ENCODE peak calls at places on chromosomes 11 and 22, in nine cellular contexts. One of them, this sample, is unnamed.

GRCh38 chr11:64447717-64448598 is 89.0 kb downstream of the RPS6KA4 start:
- DNase-seq in GM12892: no peak
- DNase-seq in Panc1: no peak
- DNase-seq in chondrocyte: peak
- DNase-seq in retinal pigment epithelial cell: no peak
- DNase-seq in fibroblast of mammary gland: no peak
- DNase-seq in EL: peak
- DNase-seq in hepatic stellate cell: peak
- DNase-seq in activated effector memory CD4-positive, alpha-beta T cell treated with Interleukin-2 at 50 U/mL for 16 hours: no peak
- DNase-seq in this sample: no peak

GRCh38 chr11:2798951-2799761 is 86.4 kb downstream of the CDKN1C start:
- DNase-seq in GM12892: no peak
- DNase-seq in Panc1: no peak
- DNase-seq in chondrocyte: peak
- DNase-seq in retinal pigment epithelial cell: no peak
- DNase-seq in fibroblast of mammary gland: no peak
- DNase-seq in EL: no peak
- DNase-seq in hepatic stellate cell: no peak
- DNase-seq in activated effector memory CD4-positive, alpha-beta T cell treated with Interleukin-2 at 50 U/mL for 16 hours: no peak
- DNase-seq in this sample: peak

GRCh38 chr22:23834830-23835772 is 3.7 kb downstream of the DERL3 start:
- DNase-seq in GM12892: no peak
- DNase-seq in Panc1: no peak
- DNase-seq in chondrocyte: peak
- DNase-seq in retinal pigment epithelial cell: no peak
- DNase-seq in fibroblast of mammary gland: no peak
- DNase-seq in EL: no peak
- DNase-seq in hepatic stellate cell: no peak
- DNase-seq in activated effector memory CD4-positive, alpha-beta T cell treated with Interleukin-2 at 50 U/mL for 16 hours: no peak
- DNase-seq in this sample: no peak

GRCh38 chr22:40265783-40266182 is 80.5 kb upstream of the ADSL start:
- DNase-seq in GM12892: no peak
- DNase-seq in Panc1: no peak
- DNase-seq in chondrocyte: no peak
- DNase-seq in retinal pigment epithelial cell: no peak
- DNase-seq in fibroblast of mammary gland: no peak
- DNase-seq in EL: peak
- DNase-seq in hepatic stellate cell: no peak
- DNase-seq in activated effector memory CD4-positive, alpha-beta T cell treated with Interleukin-2 at 50 U/mL for 16 hours: no peak
- DNase-seq in this sample: no peak

GRCh38 chr11:122668562-122669090 is 13.1 kb downstream of the UBASH3B start:
- DNase-seq in GM12892: no peak
- DNase-seq in Panc1: no peak
- DNase-seq in chondrocyte: no peak
- DNase-seq in retinal pigment epithelial cell: no peak
- DNase-seq in fibroblast of mammary gland: peak
- DNase-seq in EL: peak
- DNase-seq in hepatic stellate cell: peak
- DNase-seq in activated effector memory CD4-positive, alpha-beta T cell treated with Interleukin-2 at 50 U/mL for 16 hours: no peak
- DNase-seq in this sample: no peak

GRCh38 chr11:83147895-83148294 is 9.0 kb upstream of the PCF11 start:
- DNase-seq in GM12892: no peak
- DNase-seq in Panc1: no peak
- DNase-seq in chondrocyte: no peak
- DNase-seq in retinal pigment epithelial cell: no peak
- DNase-seq in fibroblast of mammary gland: peak
- DNase-seq in EL: no peak
- DNase-seq in hepatic stellate cell: no peak
- DNase-seq in activated effector memory CD4-positive, alpha-beta T cell treated with Interleukin-2 at 50 U/mL for 16 hours: no peak
- DNase-seq in this sample: no peak

GRCh38 chr11:131665344-131665968 is 295.0 kb downstream of the NTM start:
- DNase-seq in GM12892: no peak
- DNase-seq in Panc1: no peak
- DNase-seq in chondrocyte: no peak
- DNase-seq in retinal pigment epithelial cell: no peak
- DNase-seq in fibroblast of mammary gland: no peak
- DNase-seq in EL: no peak
- DNase-seq in hepatic stellate cell: no peak
- DNase-seq in activated effector memory CD4-positive, alpha-beta T cell treated with Interleukin-2 at 50 U/mL for 16 hours: no peak
- DNase-seq in this sample: no peak

GRCh38 chr22:43889366-43890253 is 2.2 kb downstream of the PNPLA5 start:
- DNase-seq in GM12892: no peak
- DNase-seq in Panc1: no peak
- DNase-seq in chondrocyte: peak
- DNase-seq in retinal pigment epithelial cell: no peak
- DNase-seq in fibroblast of mammary gland: peak
- DNase-seq in EL: peak
- DNase-seq in hepatic stellate cell: peak
- DNase-seq in activated effector memory CD4-positive, alpha-beta T cell treated with Interleukin-2 at 50 U/mL for 16 hours: no peak
- DNase-seq in this sample: no peak

GRCh38 chr22:28950567-28951411 is 67.4 kb downstream of the ZNRF3 start:
- DNase-seq in GM12892: no peak
- DNase-seq in Panc1: no peak
- DNase-seq in chondrocyte: no peak
- DNase-seq in retinal pigment epithelial cell: peak
- DNase-seq in fibroblast of mammary gland: no peak
- DNase-seq in EL: no peak
- DNase-seq in hepatic stellate cell: no peak
- DNase-seq in activated effector memory CD4-positive, alpha-beta T cell treated with Interleukin-2 at 50 U/mL for 16 hours: no peak
- DNase-seq in this sample: no peak

GRCh38 chr11:10703544-10703943 is 10.0 kb upstream of the IRAG1 start:
- DNase-seq in GM12892: no peak
- DNase-seq in Panc1: no peak
- DNase-seq in chondrocyte: no peak
- DNase-seq in retinal pigment epithelial cell: no peak
- DNase-seq in fibroblast of mammary gland: no peak
- DNase-seq in EL: no peak
- DNase-seq in hepatic stellate cell: no peak
- DNase-seq in activated effector memory CD4-positive, alpha-beta T cell treated with Interleukin-2 at 50 U/mL for 16 hours: no peak
- DNase-seq in this sample: no peak

GRCh38 chr11:131568318-131568717 is 197.9 kb downstream of the NTM start:
- DNase-seq in GM12892: no peak
- DNase-seq in Panc1: no peak
- DNase-seq in chondrocyte: no peak
- DNase-seq in retinal pigment epithelial cell: no peak
- DNase-seq in fibroblast of mammary gland: no peak
- DNase-seq in EL: no peak
- DNase-seq in hepatic stellate cell: no peak
- DNase-seq in activated effector memory CD4-positive, alpha-beta T cell treated with Interleukin-2 at 50 U/mL for 16 hours: no peak
- DNase-seq in this sample: no peak

GRCh38 chr11:65425105-65425970 is 2.7 kb downstream of the NEAT1 start:
- DNase-seq in GM12892: no peak
- DNase-seq in Panc1: no peak
- DNase-seq in chondrocyte: no peak
- DNase-seq in retinal pigment epithelial cell: no peak
- DNase-seq in fibroblast of mammary gland: peak
- DNase-seq in EL: peak
- DNase-seq in hepatic stellate cell: no peak
- DNase-seq in activated effector memory CD4-positive, alpha-beta T cell treated with Interleukin-2 at 50 U/mL for 16 hours: peak
- DNase-seq in this sample: peak

GRCh38 chr11:133950874-133951483 is 5.8 kb downstream of the IGSF9B start:
- DNase-seq in GM12892: no peak
- DNase-seq in Panc1: no peak
- DNase-seq in chondrocyte: no peak
- DNase-seq in retinal pigment epithelial cell: no peak
- DNase-seq in fibroblast of mammary gland: no peak
- DNase-seq in EL: no peak
- DNase-seq in hepatic stellate cell: no peak
- DNase-seq in activated effector memory CD4-positive, alpha-beta T cell treated with Interleukin-2 at 50 U/mL for 16 hours: no peak
- DNase-seq in this sample: no peak

GRCh38 chr22:47012589-47013365 is 250.3 kb downstream of the TBC1D22A start:
- DNase-seq in GM12892: no peak
- DNase-seq in Panc1: no peak
- DNase-seq in chondrocyte: no peak
- DNase-seq in retinal pigment epithelial cell: no peak
- DNase-seq in fibroblast of mammary gland: no peak
- DNase-seq in EL: peak
- DNase-seq in hepatic stellate cell: no peak
- DNase-seq in activated effector memory CD4-positive, alpha-beta T cell treated with Interleukin-2 at 50 U/mL for 16 hours: no peak
- DNase-seq in this sample: no peak

GRCh38 chr11:84232511-84232910 is 946.3 kb upstream of the CCDC90B start:
- DNase-seq in GM12892: no peak
- DNase-seq in Panc1: no peak
- DNase-seq in chondrocyte: no peak
- DNase-seq in retinal pigment epithelial cell: no peak
- DNase-seq in fibroblast of mammary gland: no peak
- DNase-seq in EL: no peak
- DNase-seq in hepatic stellate cell: no peak
- DNase-seq in activated effector memory CD4-positive, alpha-beta T cell treated with Interleukin-2 at 50 U/mL for 16 hours: no peak
- DNase-seq in this sample: no peak

GRCh38 chr11:35747638-35748037 is 85.1 kb downstream of the TRIM44 start:
- DNase-seq in GM12892: no peak
- DNase-seq in Panc1: no peak
- DNase-seq in chondrocyte: no peak
- DNase-seq in retinal pigment epithelial cell: no peak
- DNase-seq in fibroblast of mammary gland: no peak
- DNase-seq in EL: no peak
- DNase-seq in hepatic stellate cell: no peak
- DNase-seq in activated effector memory CD4-positive, alpha-beta T cell treated with Interleukin-2 at 50 U/mL for 16 hours: no peak
- DNase-seq in this sample: no peak

GRCh38 chr11:121577106-121577505 is 124.3 kb upstream of the SORL1-AS1 start:
- DNase-seq in GM12892: no peak
- DNase-seq in Panc1: no peak
- DNase-seq in chondrocyte: no peak
- DNase-seq in retinal pigment epithelial cell: no peak
- DNase-seq in fibroblast of mammary gland: no peak
- DNase-seq in EL: no peak
- DNase-seq in hepatic stellate cell: no peak
- DNase-seq in activated effector memory CD4-positive, alpha-beta T cell treated with Interleukin-2 at 50 U/mL for 16 hours: no peak
- DNase-seq in this sample: no peak

GRCh38 chr11:102528618-102529017 is 1.9 kb downstream of the MMP7 start:
- DNase-seq in GM12892: no peak
- DNase-seq in Panc1: no peak
- DNase-seq in chondrocyte: no peak
- DNase-seq in retinal pigment epithelial cell: no peak
- DNase-seq in fibroblast of mammary gland: no peak
- DNase-seq in EL: no peak
- DNase-seq in hepatic stellate cell: no peak
- DNase-seq in activated effector memory CD4-positive, alpha-beta T cell treated with Interleukin-2 at 50 U/mL for 16 hours: no peak
- DNase-seq in this sample: no peak

GRCh38 chr11:93740802-93741093 is 547 bp downstream of the TAF1D start:
- DNase-seq in GM12892: peak
- DNase-seq in Panc1: no peak
- DNase-seq in chondrocyte: no peak
- DNase-seq in retinal pigment epithelial cell: no peak
- DNase-seq in fibroblast of mammary gland: peak
- DNase-seq in EL: peak
- DNase-seq in hepatic stellate cell: peak
- DNase-seq in activated effector memory CD4-positive, alpha-beta T cell treated with Interleukin-2 at 50 U/mL for 16 hours: peak
- DNase-seq in this sample: peak

GRCh38 chr11:110430267-110431211 is 791 bp downstream of the FDX1 start:
- DNase-seq in GM12892: no peak
- DNase-seq in Panc1: no peak
- DNase-seq in chondrocyte: no peak
- DNase-seq in retinal pigment epithelial cell: no peak
- DNase-seq in fibroblast of mammary gland: peak
- DNase-seq in EL: peak
- DNase-seq in hepatic stellate cell: peak
- DNase-seq in activated effector memory CD4-positive, alpha-beta T cell treated with Interleukin-2 at 50 U/mL for 16 hours: peak
- DNase-seq in this sample: peak

GRCh38 chr11:6248248-6248647 is 9.4 kb downstream of the CNGA4 start:
- DNase-seq in GM12892: no peak
- DNase-seq in Panc1: no peak
- DNase-seq in chondrocyte: no peak
- DNase-seq in retinal pigment epithelial cell: no peak
- DNase-seq in fibroblast of mammary gland: peak
- DNase-seq in EL: no peak
- DNase-seq in hepatic stellate cell: no peak
- DNase-seq in activated effector memory CD4-positive, alpha-beta T cell treated with Interleukin-2 at 50 U/mL for 16 hours: no peak
- DNase-seq in this sample: no peak

GRCh38 chr22:35443338-35443737 is 43.4 kb downstream of the MCM5 start:
- DNase-seq in GM12892: no peak
- DNase-seq in Panc1: no peak
- DNase-seq in chondrocyte: no peak
- DNase-seq in retinal pigment epithelial cell: no peak
- DNase-seq in fibroblast of mammary gland: no peak
- DNase-seq in EL: no peak
- DNase-seq in hepatic stellate cell: no peak
- DNase-seq in activated effector memory CD4-positive, alpha-beta T cell treated with Interleukin-2 at 50 U/mL for 16 hours: no peak
- DNase-seq in this sample: no peak

GRCh38 chr22:19962909-19963806 is 21.5 kb upstream of the TXNRD2 start:
- DNase-seq in GM12892: no peak
- DNase-seq in Panc1: no peak
- DNase-seq in chondrocyte: peak
- DNase-seq in retinal pigment epithelial cell: no peak
- DNase-seq in fibroblast of mammary gland: peak
- DNase-seq in EL: peak
- DNase-seq in hepatic stellate cell: no peak
- DNase-seq in activated effector memory CD4-positive, alpha-beta T cell treated with Interleukin-2 at 50 U/mL for 16 hours: no peak
- DNase-seq in this sample: no peak

GRCh38 chr22:30178180-30179126 is 68.1 kb downstream of the LIF start:
- DNase-seq in GM12892: no peak
- DNase-seq in Panc1: no peak
- DNase-seq in chondrocyte: no peak
- DNase-seq in retinal pigment epithelial cell: no peak
- DNase-seq in fibroblast of mammary gland: no peak
- DNase-seq in EL: no peak
- DNase-seq in hepatic stellate cell: no peak
- DNase-seq in activated effector memory CD4-positive, alpha-beta T cell treated with Interleukin-2 at 50 U/mL for 16 hours: no peak
- DNase-seq in this sample: peak

GRCh38 chr22:45430871-45431270 is 17.4 kb downstream of the RIBC2 start:
- DNase-seq in GM12892: no peak
- DNase-seq in Panc1: no peak
- DNase-seq in chondrocyte: peak
- DNase-seq in retinal pigment epithelial cell: no peak
- DNase-seq in fibroblast of mammary gland: no peak
- DNase-seq in EL: no peak
- DNase-seq in hepatic stellate cell: no peak
- DNase-seq in activated effector memory CD4-positive, alpha-beta T cell treated with Interleukin-2 at 50 U/mL for 16 hours: no peak
- DNase-seq in this sample: no peak

GRCh38 chr22:42905702-42906183 is 48.7 kb upstream of the ARFGAP3 start:
- DNase-seq in GM12892: no peak
- DNase-seq in Panc1: no peak
- DNase-seq in chondrocyte: no peak
- DNase-seq in retinal pigment epithelial cell: no peak
- DNase-seq in fibroblast of mammary gland: no peak
- DNase-seq in EL: no peak
- DNase-seq in hepatic stellate cell: no peak
- DNase-seq in activated effector memory CD4-positive, alpha-beta T cell treated with Interleukin-2 at 50 U/mL for 16 hours: no peak
- DNase-seq in this sample: no peak

GRCh38 chr22:17872491-17872890 is 98.2 kb upstream of the BID start:
- DNase-seq in GM12892: no peak
- DNase-seq in Panc1: no peak
- DNase-seq in chondrocyte: no peak
- DNase-seq in retinal pigment epithelial cell: no peak
- DNase-seq in fibroblast of mammary gland: no peak
- DNase-seq in EL: no peak
- DNase-seq in hepatic stellate cell: no peak
- DNase-seq in activated effector memory CD4-positive, alpha-beta T cell treated with Interleukin-2 at 50 U/mL for 16 hours: no peak
- DNase-seq in this sample: no peak